ENCODE peak calls at places on chromosome 22, in seven cellular contexts. C is heart left ventricle; G is CD4-positive, alpha-beta T cell; L is testis; B is sigmoid colon; D is tibial artery; Y is DND-41. X is an unnamed sample.

GRCh38 chr22:47976219-47976618 is 1213.8 kb downstream of the TBC1D22A start:
- DNase-seq in C (no peak), B (no peak), L (no peak), G (no peak), Y (no peak), D (no peak), X (no peak)

GRCh38 chr22:28246392-28246791 is 327.3 kb upstream of the PITPNB start:
- DNase-seq in C (no peak), B (no peak), D (no peak), L (no peak), Y (no peak), G (no peak), X (no peak)

GRCh38 chr22:25824828-25825474 is 83.0 kb downstream of the MYO18B start:
- DNase-seq in Y (no peak), L (no peak), D (no peak), G (no peak), B (no peak), C (no peak), X (no peak)

GRCh38 chr22:36077261-36077660 is 48.6 kb upstream of the RBFOX2 start:
- DNase-seq in G (no peak), Y (no peak), D (no peak), B (no peak), C (no peak), L (no peak), X (no peak)

GRCh38 chr22:39214383-39215069 is 30.3 kb downstream of the PDGFB start:
- DNase-seq in B (no peak), L (no peak), G (no peak), Y (no peak), C (peak), D (no peak), X (no peak)

GRCh38 chr22:21657361-21658118 is 8.3 kb upstream of the PPIL2 start:
- DNase-seq in C (peak), D (no peak), B (no peak), Y (peak), G (peak), L (peak), X (no peak)

GRCh38 chr22:50702261-50702671 is 29.6 kb downstream of the SHANK3 start:
- DNase-seq in Y (peak), D (no peak), G (no peak), C (no peak), L (no peak), B (peak), X (no peak)

GRCh38 chr22:26550498-26551033 is 38.3 kb upstream of the TFIP11 start:
- DNase-seq in B (no peak), D (peak), L (peak), Y (no peak), G (no peak), C (peak), X (no peak)

GRCh38 chr22:45977551-45978274 is 751 bp upstream of the WNT7B start:
- DNase-seq in B (no peak), C (no peak), Y (peak), G (no peak), L (no peak), D (no peak), X (no peak)

GRCh38 chr22:46044718-46045458 is 67.9 kb upstream of the WNT7B start:
- DNase-seq in B (peak), Y (peak), L (no peak), G (peak), D (peak), C (peak), X (no peak)

GRCh38 chr22:43909708-43910107 is 13.9 kb upstream of the PNPLA3 start:
- DNase-seq in G (no peak), D (no peak), L (no peak), B (no peak), Y (no peak), C (no peak), X (no peak)

GRCh38 chr22:20406686-20407408 is 12.9 kb downstream of the ZNF74 start:
- DNase-seq in B (no peak), C (no peak), G (no peak), Y (no peak), D (no peak), L (no peak), X (no peak)

GRCh38 chr22:49992921-49993648 is 19.5 kb downstream of the IL17REL start:
- DNase-seq in C (peak), D (peak), Y (peak), G (peak), L (peak), B (peak), X (no peak)

GRCh38 chr22:46049726-46050450 is 72.9 kb upstream of the WNT7B start:
- DNase-seq in L (peak), C (no peak), G (no peak), D (peak), Y (no peak), B (peak), X (no peak)

GRCh38 chr22:22565991-22566390 is 6.9 kb upstream of the PRAME start:
- DNase-seq in L (no peak), C (no peak), Y (no peak), D (no peak), B (no peak), G (no peak), X (no peak)

GRCh38 chr22:38709306-38709705 is 3.6 kb downstream of the GTPBP1 start:
- DNase-seq in L (no peak), G (no peak), C (no peak), B (no peak), D (no peak), Y (no peak), X (no peak)

GRCh38 chr22:50076646-50077624 is 8.3 kb downstream of the MLC1 start:
- DNase-seq in Y (no peak), C (no peak), D (no peak), B (no peak), L (no peak), G (no peak), X (no peak)

GRCh38 chr22:50189184-50189848 is 3.6 kb downstream of the TRABD start:
- DNase-seq in D (no peak), Y (no peak), C (peak), B (no peak), G (no peak), L (no peak), X (no peak)

GRCh38 chr22:28129319-28129962 is 210.4 kb upstream of the PITPNB start:
- DNase-seq in L (no peak), D (no peak), Y (no peak), G (no peak), C (no peak), B (no peak), X (no peak)

GRCh38 chr22:48881326-48881980 is 946.2 kb downstream of the BRD1 start:
- DNase-seq in B (peak), L (no peak), C (peak), Y (no peak), G (no peak), D (no peak), X (no peak)

GRCh38 chr22:44862281-44862680 is 109.9 kb downstream of the ARHGAP8 start:
- DNase-seq in C (no peak), G (no peak), Y (no peak), L (no peak), D (no peak), B (no peak), X (no peak)

GRCh38 chr22:27231266-27231665 is 570.3 kb downstream of the MN1 start:
- DNase-seq in G (no peak), L (no peak), Y (no peak), B (no peak), C (no peak), D (no peak), X (no peak)

GRCh38 chr22:24926849-24927579 is 19.5 kb downstream of the LHFPL7 start:
- DNase-seq in G (no peak), C (no peak), B (no peak), Y (no peak), L (no peak), D (no peak), X (no peak)

GRCh38 chr22:20448630-20449029 is 11.0 kb upstream of the SCARF2 start:
- DNase-seq in C (no peak), G (no peak), Y (no peak), B (no peak), L (no peak), D (no peak), X (no peak)

GRCh38 chr22:25051983-25052710 is 99.6 kb downstream of the KIAA1671 start:
- DNase-seq in Y (no peak), L (peak), B (no peak), G (no peak), D (no peak), C (peak), X (no peak)

GRCh38 chr22:27108425-27109114 is 451.2 kb downstream of the MIAT start:
- DNase-seq in Y (no peak), L (peak), D (peak), B (peak), C (no peak), G (no peak), X (no peak)

GRCh38 chr22:47836957-47837356 is 1074.5 kb downstream of the TBC1D22A start:
- DNase-seq in D (no peak), C (no peak), G (no peak), B (no peak), L (no peak), Y (no peak), X (no peak)

GRCh38 chr22:46432164-46433068 is 96.9 kb downstream of the TRMU start:
- DNase-seq in D (no peak), C (no peak), G (peak), B (no peak), Y (peak), L (no peak), X (no peak)

GRCh38 chr22:23857606-23858483 is at the start of gene SLC2A11:
- DNase-seq in Y (peak), B (peak), L (peak), G (peak), C (peak), D (peak), X (peak)
- TF ChIP-seq CTCF in Y (peak), B (peak), L (peak), G (no peak), C (no peak), D (peak), X (no peak)

GRCh38 chr22:34502821-34503220 is 563.1 kb upstream of the ISX start:
- DNase-seq in D (no peak), C (no peak), B (no peak), G (no peak), Y (no peak), L (no peak), X (no peak)
- H3K27ac ChIP-seq in D (no peak), C (no peak), B (no peak), G (no peak), Y (no peak), L (no peak), X (no peak)

GRCh38 chr22:30488121-30488520 is 16.3 kb upstream of the SEC14L3 start:
- DNase-seq in G (no peak), B (no peak), D (no peak), L (no peak), Y (no peak), C (no peak), X (no peak)

GRCh38 chr22:30491381-30491780 is 14.1 kb downstream of the SEC14L4 start:
- DNase-seq in Y (no peak), L (no peak), D (no peak), G (no peak), B (no peak), C (no peak), X (no peak)

GRCh38 chr22:30486661-30487115 is 14.9 kb upstream of the SEC14L3 start:
- DNase-seq in G (no peak), C (no peak), L (no peak), Y (no peak), B (no peak), D (no peak), X (no peak)

GRCh38 chr22:30492144-30492543 is 13.4 kb downstream of the SEC14L4 start:
- DNase-seq in L (no peak), D (no peak), G (no peak), Y (no peak), C (no peak), B (no peak), X (no peak)

GRCh38 chr22:30490399-30490798 is 15.1 kb downstream of the SEC14L4 start:
- DNase-seq in B (no peak), C (no peak), L (no peak), D (no peak), Y (no peak), G (no peak), X (no peak)
- TF ChIP-seq CTCF in B (no peak), C (no peak), L (no peak), D (no peak), Y (no peak), G (no peak), X (no peak)

GRCh38 chr22:40237788-40238424 is 60.2 kb downstream of the TNRC6B start:
- DNase-seq in G (no peak), C (no peak), Y (no peak), D (no peak), B (no peak), L (no peak), X (no peak)
- H3K27ac ChIP-seq in G (no peak), C (no peak), Y (no peak), D (no peak), B (no peak), L (no peak), X (no peak)

GRCh38 chr22:18068991-18069390 is 8.8 kb upstream of the PEX26 start:
- DNase-seq in B (no peak), G (no peak), L (no peak), Y (no peak), C (no peak), D (no peak), X (no peak)

GRCh38 chr22:18070041-18070440 is 7.7 kb upstream of the PEX26 start:
- DNase-seq in C (no peak), B (no peak), D (no peak), G (no peak), Y (no peak), L (no peak), X (no peak)

GRCh38 chr22:18068381-18068988 is 9.3 kb upstream of the PEX26 start:
- DNase-seq in D (no peak), G (no peak), L (no peak), C (peak), B (no peak), Y (no peak), X (no peak)

GRCh38 chr22:18071968-18072310 is 5.9 kb upstream of the PEX26 start:
- DNase-seq in B (no peak), L (no peak), G (no peak), D (no peak), Y (no peak), C (no peak), X (no peak)

GRCh38 chr22:18070556-18071306 is 7.1 kb upstream of the PEX26 start:
- DNase-seq in Y (peak), L (no peak), C (no peak), D (no peak), G (no peak), B (no peak), X (no peak)
- TF ChIP-seq CTCF in Y (peak), L (no peak), C (no peak), D (no peak), G (no peak), B (no peak), X (no peak)

DNA sequence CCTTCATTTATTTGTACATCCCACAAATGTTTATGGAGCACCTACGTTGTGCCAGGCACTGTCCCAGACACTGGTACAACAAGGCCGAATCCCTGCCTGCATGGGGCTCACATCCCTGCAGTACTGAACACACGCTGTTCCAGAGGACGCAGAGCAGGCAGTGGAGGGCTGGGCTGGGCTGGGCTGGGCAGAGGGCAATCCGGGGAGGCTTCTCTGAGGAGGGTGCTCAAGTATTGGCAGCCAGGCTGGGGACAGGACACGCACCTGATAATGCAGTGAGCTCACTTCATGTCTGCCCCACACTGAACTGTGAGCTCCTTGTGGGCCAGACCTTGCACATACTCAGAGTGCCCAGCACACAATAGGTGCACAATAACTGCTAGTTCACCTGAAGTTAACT is 34.1 kb downstream of the CYTH4 start:
- DNase-seq in G (no peak), C (no peak), L (no peak), Y (no peak), B (no peak), D (no peak), X (no peak)
- H3K27ac ChIP-seq in G (no peak), C (no peak), L (no peak), Y (no peak), B (no peak), D (no peak), X (no peak)

GRCh38 chr22:32794449-32795213 is 6.9 kb upstream of the TIMP3 start:
- DNase-seq in G (no peak), L (peak), D (no peak), C (no peak), B (no peak), Y (no peak), X (no peak)
- TF ChIP-seq CTCF in G (no peak), L (peak), D (no peak), C (no peak), B (no peak), Y (peak), X (no peak)